ENCODE peak calls at places on chromosomes 16 and 17, in seven cellular contexts. N is body of pancreas, Q is transverse colon, B is aorta, T is endothelial cell of umbilical vein, X is hepatocyte, G is mammary epithelial cell. S is an unnamed sample.

GRCh38 chr16:18832613-18833012 is 31.3 kb upstream of the ARL6IP1 start:
- DNase-seq in N (no peak), Q (no peak), B (no peak), T (no peak), X (no peak), G (no peak), S (no peak)

GRCh38 chr17:66944365-66945203 is 19.9 kb upstream of the CACNG4 start:
- DNase-seq in N (peak), Q (no peak), B (no peak), T (peak), X (peak), G (no peak), S (no peak)

GRCh38 chr17:44345497-44346026 is 460 bp downstream of the GRN start:
- DNase-seq in N (peak), Q (peak), B (peak), T (peak), X (peak), G (peak), S (peak)

GRCh38 chr16:68116256-68116853 is 31.2 kb downstream of the NFATC3 start:
- DNase-seq in N (no peak), Q (no peak), B (no peak), T (peak), X (peak), G (peak), S (no peak)

GRCh38 chr16:87436225-87437172 is 44.4 kb downstream of the MAP1LC3B start:
- DNase-seq in N (no peak), Q (no peak), B (peak), T (no peak), X (no peak), G (no peak), S (no peak)

GRCh38 chr17:29615048-29615385 is 7.7 kb downstream of the CORO6 start:
- DNase-seq in N (peak), Q (peak), B (no peak), T (no peak), X (no peak), G (no peak), S (peak)

GRCh38 chr17:78314683-78315354 is 45.1 kb downstream of the SOCS3 start:
- DNase-seq in N (no peak), Q (no peak), B (no peak), T (no peak), X (no peak), G (no peak), S (no peak)

GRCh38 chr16:51125992-51126391 is 25.1 kb downstream of the SALL1 start:
- DNase-seq in N (no peak), Q (no peak), B (no peak), T (no peak), X (no peak), G (no peak), S (no peak)

GRCh38 chr17:77875881-77876509 is 82.5 kb upstream of the TNRC6C start:
- DNase-seq in N (no peak), Q (no peak), B (no peak), T (no peak), X (no peak), G (peak), S (no peak)

GRCh38 chr16:81885976-81886586 is 107.0 kb downstream of the PLCG2 start:
- DNase-seq in N (peak), Q (no peak), B (no peak), T (peak), X (peak), G (no peak), S (peak)

GRCh38 chr17:17236295-17237025 is 508 bp downstream of the FLCN start:
- DNase-seq in N (peak), Q (peak), B (peak), T (peak), X (peak), G (peak), S (peak)

GRCh38 chr17:71666047-71666446 is 454.8 kb upstream of the SOX9 start:
- DNase-seq in N (no peak), Q (no peak), B (no peak), T (no peak), X (no peak), G (no peak), S (no peak)

GRCh38 chr17:46013502-46014165 is 14.6 kb downstream of the STH start:
- DNase-seq in N (no peak), Q (no peak), B (no peak), T (no peak), X (no peak), G (peak), S (no peak)

GRCh38 chr17:79852748-79853147 is 13.5 kb upstream of the CBX4 start:
- DNase-seq in N (peak), Q (peak), B (no peak), T (peak), X (no peak), G (peak), S (no peak)

GRCh38 chr17:50440172-50440837 is 14.3 kb downstream of the ACSF2 start:
- DNase-seq in N (peak), Q (peak), B (no peak), T (no peak), X (no peak), G (no peak), S (peak)

GRCh38 chr16:85480727-85481101 is 132.4 kb upstream of the GSE1 start:
- DNase-seq in N (no peak), Q (no peak), B (no peak), T (no peak), X (no peak), G (no peak), S (no peak)

GRCh38 chr16:68790130-68790761 is 53.1 kb upstream of the TANGO6 start:
- DNase-seq in N (peak), Q (peak), B (no peak), T (no peak), X (peak), G (peak), S (no peak)

GRCh38 chr16:29897333-29897732 is 2.0 kb downstream of the SEZ6L2 start:
- DNase-seq in N (no peak), Q (no peak), B (no peak), T (no peak), X (no peak), G (no peak), S (no peak)
- H3K4me3 ChIP-seq in N (no peak), Q (no peak), B (no peak), T (no peak), X (no peak), G (no peak), S (no peak)

GRCh38 chr16:54140057-54140787 is 146.4 kb downstream of the IRX3 start:
- DNase-seq in N (peak), Q (no peak), B (no peak), T (no peak), X (peak), G (no peak), S (no peak)

GRCh38 chr16:54135361-54136275 is 151.0 kb downstream of the IRX3 start:
- DNase-seq in N (no peak), Q (no peak), B (no peak), T (peak), X (no peak), G (peak), S (no peak)

GRCh38 chr16:54140788-54141136 is 145.8 kb downstream of the IRX3 start:
- DNase-seq in N (no peak), Q (no peak), B (no peak), T (no peak), X (no peak), G (no peak), S (no peak)

DNA sequence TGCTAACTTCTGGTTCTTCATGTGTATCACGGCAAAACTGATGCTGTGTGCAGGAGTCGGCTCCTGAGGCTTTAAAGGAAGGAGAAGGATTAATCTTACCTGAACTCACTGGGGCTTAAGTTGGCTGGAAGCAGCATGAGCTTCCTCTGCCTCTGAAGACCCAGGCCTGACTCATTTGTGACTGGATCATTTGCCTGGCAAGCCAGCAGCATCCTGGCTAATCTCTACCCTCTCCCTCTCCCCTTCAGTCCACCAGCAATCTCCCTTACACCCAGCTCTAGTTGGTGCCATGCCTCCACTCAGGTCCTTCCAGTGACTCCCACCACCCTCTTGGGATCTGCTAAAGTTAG is 150.3 kb downstream of the IRX3 start:
- DNase-seq in N (no peak), Q (no peak), B (no peak), T (peak), X (no peak), G (peak), S (no peak)
- H3K27ac ChIP-seq in N (no peak), Q (no peak), B (no peak), T (peak), X (no peak), G (peak), S (no peak)

GRCh38 chr17:65558683-65559311 is 2.7 kb downstream of the AXIN2 start:
- DNase-seq in N (peak), Q (no peak), B (no peak), T (no peak), X (peak), G (no peak), S (peak)
- H3K4me3 ChIP-seq in N (no peak), Q (peak), B (peak), T (peak), X (peak), G (no peak), S (peak)

DNA sequence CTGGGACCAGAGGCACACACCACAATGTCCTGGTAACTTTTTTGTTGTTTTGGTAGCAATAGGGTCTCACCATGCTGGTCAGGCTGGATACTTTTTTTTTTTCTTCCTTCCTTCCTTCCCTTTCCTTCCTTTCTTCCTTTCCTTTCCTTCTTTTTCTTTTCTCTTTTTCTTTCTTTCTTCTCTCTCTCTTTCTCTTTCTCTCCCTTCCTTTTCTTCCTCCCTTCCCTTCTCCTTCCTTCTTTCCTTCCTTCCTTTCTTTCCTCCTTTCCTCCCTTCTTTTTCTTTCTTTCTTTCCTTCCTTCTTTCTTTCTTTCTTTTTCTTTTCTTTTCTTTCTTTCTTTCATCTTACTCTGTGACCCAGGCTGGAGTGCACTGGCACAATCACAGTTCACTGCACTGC is 18.4 kb upstream of the ULK2 start:
- DNase-seq in N (no peak), Q (no peak), B (no peak), T (no peak), X (no peak), G (no peak), S (no peak)
- H3K27ac ChIP-seq in N (no peak), Q (no peak), B (no peak), T (no peak), X (no peak), G (no peak), S (no peak)

S was measured in colonic mucosa.